ENCODE peak calls at places on chromosomes 7 and 10, in four cellular contexts. One of them, this sample, is unnamed.

GRCh38 chr7:30068117-30068516 is 39.9 kb downstream of the PLEKHA8 start:
- DNase-seq in HepG2: no peak
- DNase-seq in A549: no peak
- DNase-seq in K562: no peak
- DNase-seq in this sample: no peak

GRCh38 chr10:35437829-35438228 is 101.5 kb downstream of the CCNY start:
- DNase-seq in HepG2: no peak
- DNase-seq in K562: no peak
- DNase-seq in A549: no peak
- DNase-seq in this sample: no peak

GRCh38 chr10:49634053-49634660 is 20.3 kb downstream of the CHAT start:
- DNase-seq in HepG2: no peak
- DNase-seq in K562: no peak
- DNase-seq in A549: no peak
- DNase-seq in this sample: no peak

GRCh38 chr10:112695539-112695938 is 248.5 kb downstream of the VTI1A start:
- DNase-seq in A549: no peak
- DNase-seq in K562: no peak
- DNase-seq in HepG2: peak
- DNase-seq in this sample: no peak

GRCh38 chr7:130632111-130632510 is 36.4 kb downstream of the COPG2 start:
- DNase-seq in HepG2: peak
- DNase-seq in K562: no peak
- DNase-seq in A549: no peak
- DNase-seq in this sample: no peak

GRCh38 chr7:105800442-105800841 is 76.0 kb downstream of the ATXN7L1 start:
- DNase-seq in K562: no peak
- DNase-seq in A549: no peak
- DNase-seq in HepG2: no peak
- DNase-seq in this sample: no peak

GRCh38 chr10:121583258-121583657 is 15.0 kb downstream of the FGFR2 start:
- DNase-seq in A549: no peak
- DNase-seq in K562: no peak
- DNase-seq in HepG2: no peak
- DNase-seq in this sample: no peak

GRCh38 chr7:106768324-106768751 is 96.7 kb upstream of the PIK3CG start:
- DNase-seq in A549: no peak
- DNase-seq in K562: no peak
- DNase-seq in HepG2: no peak
- DNase-seq in this sample: no peak

GRCh38 chr10:66591865-66592264 is 334.0 kb upstream of the LRRTM3 start:
- DNase-seq in K562: no peak
- DNase-seq in A549: no peak
- DNase-seq in HepG2: no peak
- DNase-seq in this sample: no peak

GRCh38 chr7:47664650-47665049 is 82.7 kb upstream of the TNS3 start:
- DNase-seq in A549: peak
- DNase-seq in HepG2: no peak
- DNase-seq in K562: no peak
- DNase-seq in this sample: no peak

GRCh38 chr7:95550546-95550945 is 45.8 kb downstream of the PDK4 start:
- DNase-seq in HepG2: no peak
- DNase-seq in K562: no peak
- DNase-seq in A549: no peak
- DNase-seq in this sample: no peak

GRCh38 chr10:20858292-20859124 is 38.6 kb downstream of the NEBL start:
- DNase-seq in K562: no peak
- DNase-seq in HepG2: peak
- DNase-seq in A549: peak
- DNase-seq in this sample: no peak

GRCh38 chr7:151595702-151596340 is 76.1 kb upstream of the RHEB start:
- DNase-seq in K562: no peak
- DNase-seq in HepG2: no peak
- DNase-seq in A549: no peak
- DNase-seq in this sample: no peak

GRCh38 chr7:42237162-42237821 is at the start of gene GLI3:
- DNase-seq in HepG2: no peak
- DNase-seq in K562: peak
- DNase-seq in A549: peak
- DNase-seq in this sample: no peak

GRCh38 chr7:134372858-134373257 is 56.1 kb upstream of the SLC35B4 start:
- DNase-seq in K562: no peak
- DNase-seq in HepG2: no peak
- DNase-seq in A549: no peak
- DNase-seq in this sample: no peak

GRCh38 chr7:134374291-134374690 is 57.6 kb upstream of the SLC35B4 start:
- DNase-seq in A549: no peak
- DNase-seq in K562: no peak
- DNase-seq in HepG2: peak
- DNase-seq in this sample: no peak

GRCh38 chr7:134375206-134375605 is 58.5 kb upstream of the SLC35B4 start:
- DNase-seq in K562: no peak
- DNase-seq in HepG2: no peak
- DNase-seq in A549: no peak
- DNase-seq in this sample: no peak

GRCh38 chr7:134376693-134377092 is 60.0 kb upstream of the SLC35B4 start:
- DNase-seq in A549: no peak
- DNase-seq in K562: no peak
- DNase-seq in HepG2: no peak
- DNase-seq in this sample: no peak

DNA sequence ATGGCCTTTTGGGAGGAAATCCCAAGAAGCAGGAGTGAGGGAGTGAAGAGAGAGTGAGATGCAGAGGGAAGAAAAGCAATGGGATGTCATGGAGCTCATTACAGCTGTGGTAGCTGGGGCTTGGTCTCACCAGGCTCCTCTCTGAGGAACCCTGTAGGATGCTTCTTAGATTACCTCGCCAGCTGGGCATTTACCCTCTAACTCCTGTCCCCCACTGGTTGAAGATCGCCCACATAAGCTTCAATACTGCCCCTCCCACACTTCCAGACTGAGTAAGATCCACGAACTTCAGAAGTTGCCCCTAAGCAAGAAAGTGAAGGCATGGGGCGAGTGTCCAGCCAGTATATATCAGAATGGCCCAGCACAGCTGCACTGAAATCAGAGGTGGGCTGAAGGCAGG is 58.1 kb upstream of the SLC35B4 start:
- DNase-seq in HepG2: no peak
- DNase-seq in K562: no peak
- DNase-seq in A549: no peak
- DNase-seq in this sample: no peak
- TF ChIP-seq PHF8 in HepG2: no peak
- TF ChIP-seq PHF8 in K562: no peak
- TF ChIP-seq PHF8 in A549: no peak
- TF ChIP-seq PHF8 in this sample: no peak

GRCh38 chr10:97774811-97775294 is 3.1 kb upstream of the SFRP5 start:
- DNase-seq in K562: no peak
- DNase-seq in HepG2: peak
- DNase-seq in A549: no peak
- DNase-seq in this sample: no peak
- TF ChIP-seq PHF8 in K562: no peak
- TF ChIP-seq PHF8 in HepG2: no peak
- TF ChIP-seq PHF8 in A549: no peak
- TF ChIP-seq PHF8 in this sample: no peak

DNA sequence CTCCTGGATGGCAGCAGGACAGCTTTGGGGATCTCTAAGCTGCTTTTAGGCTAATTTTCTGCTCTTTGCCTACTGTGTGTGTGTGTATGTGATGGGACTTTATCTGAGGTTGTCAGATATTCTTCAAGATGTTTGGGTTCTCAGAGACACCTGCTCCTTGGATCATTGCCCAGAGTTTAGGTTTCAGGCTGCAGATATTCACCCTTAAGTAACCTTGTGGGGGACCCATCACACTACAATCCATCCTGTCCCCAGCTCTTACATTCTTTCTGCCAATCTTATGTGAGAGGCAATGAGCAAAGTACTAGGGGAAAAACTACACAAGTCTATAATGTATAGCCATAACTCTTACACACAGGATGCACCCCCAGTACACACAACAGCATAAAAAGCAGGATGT is 263.0 kb upstream of the ZWINT start:
- DNase-seq in HepG2: no peak
- DNase-seq in A549: no peak
- DNase-seq in K562: no peak
- DNase-seq in this sample: no peak
- TF ChIP-seq PHF8 in HepG2: no peak
- TF ChIP-seq PHF8 in A549: no peak
- TF ChIP-seq PHF8 in K562: no peak
- TF ChIP-seq PHF8 in this sample: no peak

DNA sequence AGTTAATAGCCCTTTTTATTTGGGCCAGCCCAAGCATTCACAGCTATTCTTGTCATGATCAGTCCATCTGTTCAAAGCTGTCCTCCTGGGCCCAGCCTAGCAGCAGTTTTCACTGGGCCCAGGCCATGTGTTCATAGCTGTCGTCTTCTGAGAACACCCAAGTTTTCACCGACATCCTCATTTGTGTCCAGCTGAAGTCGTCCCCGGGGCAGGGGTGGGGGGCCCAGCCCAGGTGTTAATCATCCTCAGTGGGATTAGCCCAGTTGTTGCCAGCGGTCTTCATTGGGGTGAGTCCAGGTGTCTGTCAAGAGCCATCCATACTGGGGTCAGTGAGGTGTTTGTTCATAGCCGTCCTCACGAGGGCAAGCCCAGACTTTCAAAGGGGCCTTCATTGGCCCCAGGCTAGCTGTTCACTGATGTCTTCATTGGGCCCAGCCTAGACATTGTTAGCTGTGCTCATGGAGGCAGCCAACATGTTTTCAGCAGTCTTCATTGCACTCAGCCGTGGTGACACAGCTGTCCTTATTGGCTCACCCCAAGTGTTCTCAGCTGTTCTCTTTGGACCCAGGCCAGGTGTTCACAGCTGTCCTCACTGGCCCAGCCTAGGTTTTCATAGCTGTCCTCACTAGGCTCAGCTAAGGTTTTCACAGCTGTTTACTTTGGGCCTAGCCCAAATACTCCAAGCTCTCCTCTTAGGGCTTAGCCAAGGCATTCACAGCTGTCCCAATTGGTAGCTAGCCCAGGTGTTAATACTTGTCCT is 10.0 kb downstream of the FRG2B start:
- DNase-seq in K562: no peak
- DNase-seq in HepG2: no peak
- DNase-seq in A549: no peak
- DNase-seq in this sample: no peak
- TF ChIP-seq PHF8 in K562: no peak
- TF ChIP-seq PHF8 in HepG2: no peak
- TF ChIP-seq PHF8 in A549: no peak
- TF ChIP-seq PHF8 in this sample: no peak

GRCh38 chr7:32059289-32060045 is 10.7 kb downstream of the PDE1C start:
- DNase-seq in HepG2: no peak
- DNase-seq in K562: no peak
- DNase-seq in A549: no peak
- DNase-seq in this sample: no peak
- TF ChIP-seq PHF8 in HepG2: no peak
- TF ChIP-seq PHF8 in K562: no peak
- TF ChIP-seq PHF8 in A549: no peak
- TF ChIP-seq PHF8 in this sample: no peak

GRCh38 chr10:48470115-48470892 is 134.6 kb downstream of the ARHGAP22 start:
- DNase-seq in K562: peak
- DNase-seq in A549: no peak
- DNase-seq in HepG2: no peak
- DNase-seq in this sample: no peak
- TF ChIP-seq PHF8 in K562: peak
- TF ChIP-seq PHF8 in A549: no peak
- TF ChIP-seq PHF8 in HepG2: no peak
- TF ChIP-seq PHF8 in this sample: no peak